ENCODE peak calls at places on chromosomes 6 and 20, in six cellular contexts. X, M, V, G, K and I are unnamed samples.

GRCh38 chr20:61882716-61883615 is 182.7 kb downstream of the TAF4 start:
- DNase-seq in M (no peak), V (no peak), K (no peak), X (no peak), G (no peak), I (no peak)

GRCh38 chr20:14685179-14685578 is 347.8 kb upstream of the FLRT3 start:
- DNase-seq in K (no peak), G (no peak), V (no peak), X (no peak), M (no peak), I (no peak)

GRCh38 chr6:30871592-30872183 is 12.6 kb upstream of the DDR1 start:
- DNase-seq in K (no peak), X (no peak), M (no peak), G (no peak), V (no peak), I (no peak)

GRCh38 chr6:126359936-126360537 is 20.1 kb downstream of the CENPW start:
- DNase-seq in V (no peak), M (no peak), G (no peak), K (no peak), X (no peak), I (no peak)

GRCh38 chr6:106562001-106562400 is 67.3 kb downstream of the RTN4IP1 start:
- DNase-seq in M (no peak), G (no peak), V (no peak), X (no peak), K (no peak), I (no peak)

GRCh38 chr6:146090474-146090873 is 61.6 kb downstream of the GRM1 start:
- DNase-seq in G (no peak), X (no peak), V (no peak), K (no peak), M (no peak), I (no peak)

GRCh38 chr6:105810105-105810921 is 275.8 kb upstream of the PRDM1 start:
- DNase-seq in K (no peak), M (peak; percentile 79), X (no peak), V (peak; percentile 11), G (peak; percentile 50), I (peak; percentile 49)

GRCh38 chr20:14896569-14896968 is 559.2 kb upstream of the FLRT3 start:
- DNase-seq in K (no peak), V (no peak), X (no peak), M (no peak), G (no peak), I (no peak)

GRCh38 chr6:4816904-4817303 is 40.7 kb downstream of the CDYL start:
- DNase-seq in K (no peak), G (no peak), X (no peak), V (no peak), M (no peak), I (no peak)

GRCh38 chr6:139654309-139654708 is 279.9 kb upstream of the CITED2 start:
- DNase-seq in M (no peak), K (no peak), X (no peak), V (no peak), G (no peak), I (no peak)

GRCh38 chr6:46090115-46091079 is 39.4 kb upstream of the ENPP4 start:
- DNase-seq in K (no peak), G (peak; percentile 11), V (peak; percentile 29), M (peak; percentile 33), X (peak; percentile 45), I (peak; percentile 65)

GRCh38 chr6:96499781-96500180 is 21.8 kb upstream of the UFL1 start:
- DNase-seq in K (no peak), G (no peak), X (no peak), M (no peak), V (no peak), I (no peak)

GRCh38 chr20:6057704-6058103 is 3.8 kb upstream of the LRRN4 start:
- DNase-seq in K (no peak), V (no peak), X (no peak), G (no peak), M (no peak), I (no peak)

GRCh38 chr6:71291991-71292390 is 3.4 kb downstream of the OGFRL1 start:
- DNase-seq in X (no peak), M (no peak), G (no peak), V (no peak), K (no peak), I (no peak)

GRCh38 chr6:116313377-116313776 is 33.6 kb upstream of the TSPYL1 start:
- DNase-seq in X (no peak), M (no peak), G (no peak), K (no peak), V (no peak), I (no peak)

GRCh38 chr20:1085515-1086272 is 32.7 kb upstream of the PSMF1 start:
- DNase-seq in M (no peak), V (no peak), K (no peak), G (no peak), X (no peak), I (no peak)

GRCh38 chr20:3577366-3577765 is 85.8 kb downstream of the GFRA4 start:
- DNase-seq in K (no peak), V (no peak), G (no peak), X (no peak), M (no peak), I (no peak)

GRCh38 chr6:37122861-37123260 is 47.1 kb upstream of the PIM1 start:
- DNase-seq in X (no peak), V (no peak), G (peak; percentile 71), M (no peak), K (no peak), I (no peak)

GRCh38 chr6:136766274-136766673 is 26.0 kb downstream of the MAP3K5 start:
- DNase-seq in X (no peak), M (no peak), K (no peak), G (no peak), V (no peak), I (no peak)

GRCh38 chr6:8589941-8590676 is 154.8 kb upstream of the SLC35B3 start:
- DNase-seq in V (peak; percentile 5), K (peak; percentile 22), M (peak; percentile 4), G (no peak), X (peak; percentile 58), I (no peak)

GRCh38 chr6:159577564-159577963 is 115.5 kb downstream of the SOD2 start:
- DNase-seq in V (peak; percentile 85), M (no peak), G (no peak), X (peak; percentile 37), K (no peak), I (no peak)

GRCh38 chr6:136312975-136313374 is 23.3 kb upstream of the BCLAF1 start:
- DNase-seq in G (no peak), K (no peak), X (no peak), V (no peak), M (no peak), I (no peak)

GRCh38 chr6:32865724-32866443 is 11.9 kb downstream of the PSMB9 start:
- DNase-seq in X (no peak), K (no peak), G (no peak), V (no peak), M (no peak), I (no peak)

GRCh38 chr6:117555882-117556498 is 46.3 kb downstream of the GOPC start:
- DNase-seq in V (peak; percentile 63), K (no peak), M (no peak), X (no peak), G (no peak), I (peak; percentile 64)

GRCh38 chr6:163343609-163344008 is 70.9 kb upstream of the QKI start:
- DNase-seq in V (no peak), X (no peak), M (no peak), K (no peak), G (no peak), I (no peak)

GRCh38 chr6:170146640-170147039 is 144.2 kb downstream of the DLL1 start:
- DNase-seq in V (no peak), M (no peak), X (no peak), G (no peak), K (no peak), I (no peak)

GRCh38 chr20:48794360-48794759 is 33.4 kb downstream of the PREX1 start:
- DNase-seq in M (no peak), K (peak; percentile 20), V (no peak), G (no peak), X (peak; percentile 54), I (no peak)

GRCh38 chr6:170127151-170127550 is 163.7 kb downstream of the DLL1 start:
- DNase-seq in V (no peak), M (no peak), G (no peak), X (no peak), K (no peak), I (no peak)

GRCh38 chr6:37516920-37517405 is 17.3 kb upstream of the CCDC167 start:
- DNase-seq in X (no peak), V (no peak), G (no peak), M (no peak), K (no peak), I (no peak)

GRCh38 chr6:101181006-101181405 is 212.5 kb upstream of the GRIK2 start:
- DNase-seq in M (no peak), V (no peak), K (no peak), X (no peak), G (no peak), I (no peak)

GRCh38 chr6:18692920-18693319 is 305.8 kb downstream of the RNF144B start:
- DNase-seq in V (no peak), K (no peak), X (no peak), M (no peak), G (no peak), I (no peak)

GRCh38 chr6:139153876-139154275 is 19.0 kb downstream of the HECA start:
- DNase-seq in M (no peak), V (peak; percentile 13), K (no peak), X (no peak), G (no peak), I (no peak)

GRCh38 chr6:147699637-147700036 is 191.1 kb downstream of the SAMD5 start:
- DNase-seq in V (peak; percentile 70), X (no peak), K (no peak), G (no peak), M (peak; percentile 3), I (no peak)

GRCh38 chr20:47727170-47727880 is 58.0 kb downstream of the SULF2 start:
- DNase-seq in M (no peak), G (no peak), K (no peak), X (no peak), V (no peak), I (peak; percentile 82)

GRCh38 chr6:9204171-9204570 is 768.8 kb upstream of the SLC35B3 start:
- DNase-seq in G (peak; percentile 48), K (no peak), M (peak; percentile 13), X (no peak), V (peak; percentile 63), I (no peak)

GRCh38 chr6:43766964-43767461 is 3.0 kb upstream of the VEGFA start:
- DNase-seq in V (no peak), K (no peak), G (no peak), M (no peak), X (no peak), I (no peak)

GRCh38 chr6:2245954-2246863 is 804 bp upstream of the GMDS start:
- DNase-seq in V (peak; percentile 59), K (no peak), M (peak; percentile 47), G (no peak), X (peak; percentile 70), I (peak; percentile 51)

GRCh38 chr6:11889574-11889973 is 111.0 kb upstream of the ADTRP start:
- DNase-seq in K (no peak), M (no peak), X (no peak), V (no peak), G (no peak), I (no peak)